ENCODE peak calls at places on chromosomes 11 and 22, in five cellular contexts. Y is NB4, W is HCT116, Z is body of pancreas, S is sigmoid colon. A is an unnamed sample.

GRCh38 chr11:123628936-123629683 is 25.3 kb downstream of the SCN3B start:
- DNase-seq in Y (peak), W (no peak), Z (peak), S (peak), A (peak)

GRCh38 chr11:134686418-134686817 is 274.4 kb upstream of the B3GAT1 start:
- DNase-seq in Y (no peak), W (no peak), Z (no peak), S (no peak), A (no peak)

GRCh38 chr11:80173487-80174136 is 732.8 kb upstream of the TENM4 start:
- DNase-seq in Y (no peak), W (no peak), Z (no peak), S (no peak), A (no peak)

GRCh38 chr11:86151188-86152005 is 82.5 kb upstream of the PICALM start:
- DNase-seq in Y (peak), W (no peak), Z (peak), S (peak), A (peak)

GRCh38 chr22:41531736-41532477 is 12.4 kb downstream of the POLR3H start:
- DNase-seq in Y (no peak), W (no peak), Z (no peak), S (no peak), A (no peak)

GRCh38 chr11:8838248-8838647 is 72.7 kb upstream of the AKIP1 start:
- DNase-seq in Y (peak), W (no peak), Z (no peak), S (peak), A (no peak)

GRCh38 chr11:114091791-114092397 is 32.4 kb downstream of the ZBTB16 start:
- DNase-seq in Y (peak), W (no peak), Z (no peak), S (peak), A (no peak)

GRCh38 chr22:26903030-26903856 is 245.9 kb downstream of the MIAT start:
- DNase-seq in Y (no peak), W (no peak), Z (no peak), S (no peak), A (no peak)

GRCh38 chr11:33830903-33831648 is 56.8 kb upstream of the FBXO3 start:
- DNase-seq in Y (no peak), W (no peak), Z (no peak), S (no peak), A (no peak)

GRCh38 chr11:38646382-38646781 is 2048.3 kb upstream of the RAG2 start:
- DNase-seq in Y (no peak), W (no peak), Z (no peak), S (no peak), A (no peak)

GRCh38 chr22:42673898-42674390 is 24.8 kb upstream of the CYB5R3 start:
- DNase-seq in Y (no peak), W (no peak), Z (no peak), S (no peak), A (no peak)

GRCh38 chr11:118001494-118001971 is 15.3 kb downstream of the IL10RA start:
- DNase-seq in Y (peak), W (no peak), Z (no peak), S (no peak), A (peak)

GRCh38 chr22:45518580-45518991 is 15.9 kb downstream of the FBLN1 start:
- DNase-seq in Y (no peak), W (no peak), Z (peak), S (no peak), A (no peak)
- TF ChIP-seq POLR2A in Y (no peak), W (no peak), Z (no peak), S (no peak), A (no peak)

DNA sequence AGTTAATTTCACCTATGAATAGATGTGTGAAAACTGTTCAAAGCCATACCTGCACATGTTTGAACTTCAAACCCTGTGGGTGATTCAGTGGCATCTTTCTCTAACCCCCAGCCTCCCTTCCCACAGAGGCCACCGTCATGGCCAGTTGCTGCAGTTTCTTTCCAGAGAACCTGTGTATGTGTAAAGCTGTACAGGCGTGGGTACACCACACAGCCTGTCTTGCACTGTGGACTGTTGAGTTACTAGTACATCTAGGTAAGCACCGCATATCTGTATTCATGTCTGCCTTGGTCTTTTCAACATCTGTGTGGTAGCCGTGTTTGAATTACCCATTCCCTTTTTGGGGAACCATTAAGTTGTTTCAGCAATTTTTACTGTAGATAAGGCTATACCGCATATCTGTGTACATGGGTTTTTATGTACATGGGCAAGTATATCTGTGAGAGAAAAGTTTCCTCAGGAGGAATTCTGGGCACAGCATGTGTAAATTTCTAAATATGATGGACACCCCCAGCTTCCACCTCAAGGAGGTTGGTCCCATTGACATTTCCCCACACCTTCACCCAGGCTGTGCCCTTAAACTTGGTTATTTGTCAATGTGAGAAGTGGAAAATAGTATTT is 13.9 kb downstream of the NEAT1 start:
- DNase-seq in Y (no peak), W (no peak), Z (no peak), S (peak), A (no peak)
- TF ChIP-seq POLR2A in Y (no peak), W (no peak), Z (no peak), S (peak), A (peak)

DNA sequence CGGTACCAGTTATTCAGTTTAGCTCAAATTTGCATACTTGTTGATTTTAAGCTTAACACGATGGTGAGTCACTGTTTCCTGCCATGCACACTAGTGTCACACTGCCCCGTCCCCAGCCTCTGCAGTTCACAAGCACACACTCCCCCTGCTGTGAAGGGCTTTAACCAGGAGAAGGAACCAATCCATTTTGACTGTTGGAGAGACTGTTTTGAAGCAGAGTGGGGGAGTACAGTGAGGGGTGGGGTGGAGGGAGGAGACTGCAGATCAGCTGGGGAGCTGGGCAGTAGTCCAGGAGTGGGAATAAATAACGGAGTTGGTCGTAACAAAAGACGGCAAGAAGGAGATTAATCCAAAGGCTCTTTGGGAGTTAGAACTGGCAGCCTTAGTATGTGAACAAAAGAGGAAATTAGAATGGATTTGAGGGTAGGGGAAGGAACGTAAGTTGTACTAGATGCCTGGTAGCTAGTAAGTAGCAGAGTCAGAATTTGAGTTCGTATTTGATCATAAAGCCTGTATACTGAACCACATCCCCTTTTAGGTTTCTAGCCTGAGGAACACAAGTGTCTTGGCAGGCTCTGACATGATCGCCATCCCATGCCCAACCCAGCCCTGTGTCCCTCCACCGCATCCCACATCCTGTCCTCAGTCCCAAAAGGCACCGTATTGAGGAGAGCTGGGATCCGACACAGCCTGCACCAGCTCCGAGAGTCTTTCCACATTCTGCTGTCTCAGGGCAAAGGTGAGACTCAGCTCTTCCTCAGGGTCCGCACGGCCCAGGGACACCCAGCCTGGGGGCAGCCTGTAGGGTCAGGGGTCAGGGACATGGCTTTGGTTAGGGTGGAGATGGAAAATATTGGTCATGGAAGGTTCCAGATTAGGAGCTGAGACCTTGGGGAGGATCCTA is 853 bp downstream of the TPP1 start:
- DNase-seq in Y (peak), W (no peak), Z (no peak), S (peak), A (peak)
- TF ChIP-seq POLR2A in Y (no peak), W (no peak), Z (no peak), S (no peak), A (no peak)

GRCh38 chr22:32185821-32186220 is 19.1 kb downstream of the RFPL2 start:
- DNase-seq in Y (no peak), W (no peak), Z (no peak), S (no peak), A (no peak)
- TF ChIP-seq POLR2A in Y (no peak), W (no peak), Z (no peak), S (no peak), A (no peak)

GRCh38 chr22:24973867-24974266 is 21.4 kb downstream of the KIAA1671 start:
- DNase-seq in Y (no peak), W (no peak), Z (no peak), S (no peak), A (no peak)
- TF ChIP-seq POLR2A in Y (no peak), W (no peak), Z (no peak), S (peak), A (no peak)

DNA sequence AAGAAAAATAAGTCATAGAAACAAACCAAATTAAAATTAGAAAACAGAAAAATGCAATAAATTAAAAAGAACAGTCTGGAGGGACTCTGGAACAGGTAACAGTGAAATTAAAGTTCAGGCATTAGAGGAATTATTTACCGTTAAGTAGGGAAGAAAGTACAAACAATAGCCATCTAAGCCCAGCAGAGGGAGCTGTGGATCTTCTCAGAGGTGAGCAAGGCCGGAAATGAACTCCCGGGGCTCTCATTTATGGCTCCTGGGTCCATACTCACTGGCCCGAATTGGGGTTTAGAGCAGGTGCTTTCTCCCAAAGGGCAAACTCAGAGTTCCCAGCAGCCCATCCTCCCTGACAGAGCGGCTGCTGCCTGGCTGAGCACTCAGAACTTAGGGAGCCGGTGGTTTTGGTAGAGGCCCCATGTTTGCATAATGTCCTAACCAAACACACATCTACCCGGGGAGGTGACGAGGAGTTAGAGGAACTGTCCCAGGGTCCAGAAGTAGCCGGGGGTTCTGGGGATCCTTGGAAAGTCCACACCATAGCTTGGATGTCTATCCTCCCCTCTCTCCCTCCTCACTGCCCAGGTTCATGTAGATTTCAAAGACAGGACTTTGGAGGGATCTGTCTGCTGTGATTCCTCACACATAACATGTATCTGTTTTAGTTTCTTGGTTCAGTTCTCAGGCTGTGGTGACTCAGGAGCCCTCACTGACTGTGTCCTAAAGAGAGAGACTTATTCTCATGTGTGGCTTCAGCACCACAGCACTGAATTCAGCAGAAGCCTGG is 87.7 kb upstream of the VPREB1 start:
- DNase-seq in Y (peak), W (peak), Z (peak), S (no peak), A (peak)
- TF ChIP-seq POLR2A in Y (no peak), W (no peak), Z (no peak), S (no peak), A (no peak)

GRCh38 chr22:18021431-18021830 is 2.9 kb downstream of the MICAL3 start:
- DNase-seq in Y (no peak), W (no peak), Z (no peak), S (no peak), A (no peak)

GRCh38 chr22:18022851-18023250 is 1.5 kb downstream of the MICAL3 start:
- DNase-seq in Y (no peak), W (no peak), Z (no peak), S (no peak), A (no peak)

GRCh38 chr22:18024276-18024939 is at the start of gene MICAL3:
- DNase-seq in Y (peak), W (peak), Z (peak), S (peak), A (peak)

GRCh38 chr22:18024956-18025720 is 777 bp upstream of the MICAL3 start:
- DNase-seq in Y (no peak), W (no peak), Z (no peak), S (no peak), A (no peak)

GRCh38 chr22:18023509-18024275 is 669 bp downstream of the MICAL3 start:
- DNase-seq in Y (no peak), W (peak), Z (peak), S (peak), A (peak)
- TF ChIP-seq POLR2A in Y (no peak), W (no peak), Z (peak), S (peak), A (no peak)

DNA sequence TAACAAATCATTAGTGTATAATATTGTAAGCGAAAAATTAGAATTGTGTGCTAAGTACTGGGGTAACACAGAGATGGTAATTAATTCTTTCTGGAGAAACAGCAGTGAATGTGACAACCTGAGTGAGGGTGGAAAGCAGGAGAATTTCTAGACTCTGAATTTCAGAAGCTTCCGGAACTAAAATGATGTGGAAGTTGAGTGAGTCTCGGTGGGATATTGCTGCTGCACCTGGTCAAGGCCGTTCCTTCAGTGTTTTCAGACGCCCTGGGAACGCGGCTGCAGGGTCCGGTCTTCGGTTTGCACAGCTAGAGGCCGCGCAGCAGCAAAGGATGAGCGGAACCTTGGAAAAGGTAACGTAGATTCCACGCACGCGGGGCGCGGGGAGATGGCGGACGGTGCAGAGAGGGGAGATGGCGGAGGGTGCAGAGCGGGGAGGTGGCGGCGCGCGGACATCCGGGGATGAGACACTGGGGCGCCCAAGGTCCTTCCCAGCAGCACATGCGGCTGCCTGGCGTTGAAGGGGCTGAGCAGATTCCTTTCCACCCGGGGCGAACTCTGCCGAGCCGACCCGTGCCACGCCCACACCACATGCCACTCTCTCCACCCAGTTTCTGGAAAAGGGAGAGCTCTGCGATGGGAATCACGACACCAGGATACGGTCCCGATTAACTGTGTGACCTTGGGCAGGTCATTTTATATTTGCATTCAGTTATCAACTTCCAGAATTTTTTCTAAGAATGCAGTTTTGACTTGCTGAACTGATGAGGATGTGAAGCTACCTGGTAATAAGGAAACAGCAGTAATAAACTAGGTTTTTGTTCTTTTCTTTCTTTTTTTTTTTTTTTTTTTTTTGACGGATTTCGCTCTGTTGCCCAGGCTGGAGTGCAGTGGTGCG is at the start of gene MRPL48:
- DNase-seq in Y (peak), W (peak), Z (peak), S (peak), A (peak)
- TF ChIP-seq POLR2A in Y (peak), W (peak), Z (peak), S (no peak), A (peak)

GRCh38 chr22:39175127-39176066 is 22.9 kb upstream of the CBX7 start:
- DNase-seq in Y (no peak), W (no peak), Z (no peak), S (no peak), A (no peak)

GRCh38 chr22:39177456-39177775 is 24.9 kb upstream of the CBX7 start:
- DNase-seq in Y (no peak), W (no peak), Z (no peak), S (no peak), A (no peak)

GRCh38 chr22:39176673-39177455 is 24.4 kb upstream of the CBX7 start:
- DNase-seq in Y (no peak), W (no peak), Z (no peak), S (no peak), A (no peak)

GRCh38 chr22:39174498-39175120 is 22.1 kb upstream of the CBX7 start:
- DNase-seq in Y (peak), W (peak), Z (peak), S (peak), A (no peak)

GRCh38 chr22:39176067-39176621 is 23.7 kb upstream of the CBX7 start:
- DNase-seq in Y (no peak), W (no peak), Z (peak), S (peak), A (no peak)
- TF ChIP-seq POLR2A in Y (no peak), W (no peak), Z (no peak), S (no peak), A (no peak)